ENCODE peak calls at places on chromosomes 4 and X, in six cellular contexts. T is hepatocyte, E is upper lobe of left lung, D is left ventricle myocardium inferior, I is adipocyte, W is heart left ventricle. B is an unnamed sample. For H3K9me3, the result is how much of the 10 kb centered on the place peaks cover.

GRCh38 chr4:76127754-76128153 is 20.4 kb downstream of the NUP54 start:
- DNase-seq in T (no peak), E (no peak), D (no peak), I (no peak), W (no peak), B (no peak)

GRCh38 chrX:8848921-8849320 is 47.7 kb upstream of the FAM9A start:
- DNase-seq in T (no peak), E (no peak), D (no peak), I (no peak), W (no peak), B (no peak)

GRCh38 chr4:182752158-182752910 is 164.9 kb downstream of the DCTD start:
- DNase-seq in T (no peak), E (no peak), D (no peak), I (peak), W (no peak), B (no peak)

GRCh38 chr4:153222162-153222789 is 18.0 kb downstream of the TRIM2 start:
- DNase-seq in T (peak), E (no peak), D (peak), I (peak), W (peak), B (peak)

GRCh38 chr4:185540040-185540439 is 4.7 kb upstream of the PDLIM3 start:
- DNase-seq in T (no peak), E (no peak), D (no peak), I (no peak), W (no peak), B (no peak)

GRCh38 chr4:129806986-129807385 is 711.0 kb downstream of the C4orf33 start:
- DNase-seq in T (no peak), E (no peak), D (no peak), I (peak), W (no peak), B (no peak)

GRCh38 chr4:74517996-74518395 is 73.1 kb downstream of the AREG start:
- DNase-seq in T (no peak), E (no peak), D (no peak), I (no peak), W (no peak), B (no peak)

GRCh38 chr4:86235549-86235948 is 124.3 kb downstream of the MAPK10 start:
- DNase-seq in T (no peak), E (no peak), D (no peak), I (no peak), W (no peak), B (no peak)

GRCh38 chrX:34956915-34957314 is 14.3 kb downstream of the FAM47B start:
- DNase-seq in T (no peak), E (no peak), D (no peak), I (peak), W (no peak), B (no peak)

GRCh38 chr4:189202869-189203271 is 737.8 kb upstream of the FRG1 start:
- DNase-seq in T (peak), E (no peak), D (no peak), I (peak), W (no peak), B (no peak)

GRCh38 chr4:153413827-153414226 is 52.3 kb upstream of the TMEM131L start:
- DNase-seq in T (no peak), E (no peak), D (no peak), I (no peak), W (no peak), B (no peak)

GRCh38 chrX:129771266-129771995 is 8.3 kb upstream of the SASH3 start:
- DNase-seq in T (no peak), E (no peak), D (no peak), I (no peak), W (no peak), B (no peak)

GRCh38 chrX:39168609-39169008 is 367.4 kb downstream of the MID1IP1 start:
- DNase-seq in T (no peak), E (no peak), D (no peak), I (no peak), W (no peak), B (no peak)

GRCh38 chrX:34656842-34657780 is at the start of gene TMEM47:
- DNase-seq in T (peak), E (peak), D (peak), I (peak), W (peak), B (peak)

GRCh38 chrX:97743014-97743413 is 859.3 kb downstream of the RPA4 start:
- DNase-seq in T (no peak), E (no peak), D (no peak), I (no peak), W (no peak), B (no peak)

GRCh38 chr4:93748943-93749342 is 79.6 kb upstream of the ATOH1 start:
- DNase-seq in T (no peak), E (no peak), D (no peak), I (no peak), W (no peak), B (no peak)

GRCh38 chrX:138886769-138887168 is 175.3 kb upstream of the FGF13 start:
- DNase-seq in T (peak), E (no peak), D (no peak), I (no peak), W (no peak), B (no peak)

GRCh38 chr4:110411599-110412011 is 64.3 kb upstream of the ENPEP start:
- DNase-seq in T (no peak), E (no peak), D (no peak), I (no peak), W (no peak), B (no peak)

GRCh38 chrX:68041110-68041509 is 392.2 kb downstream of the OPHN1 start:
- DNase-seq in T (no peak), E (no peak), D (no peak), I (no peak), W (no peak), B (no peak)

GRCh38 chr4:169090479-169091215 is 80.6 kb upstream of the CBR4 start:
- DNase-seq in T (no peak), E (no peak), D (no peak), I (no peak), W (no peak), B (no peak)

GRCh38 chrX:146208821-146209220 is 391.2 kb downstream of the SLITRK2 start:
- DNase-seq in T (no peak), E (no peak), D (no peak), I (no peak), W (no peak), B (no peak)
- H3K9me3 ChIP-seq in T (under half), E (under half), D (under half), I (under half), W (under half), B (under half)

GRCh38 chr4:200936-201335 is 76.6 kb downstream of the ZNF718 start:
- DNase-seq in T (no peak), E (no peak), D (no peak), I (no peak), W (no peak), B (no peak)

GRCh38 chr4:205097-205756 is 80.9 kb downstream of the ZNF718 start:
- DNase-seq in T (no peak), E (peak), D (no peak), I (no peak), W (peak), B (no peak)

GRCh38 chr4:211033-211511 is 86.8 kb downstream of the ZNF718 start:
- DNase-seq in T (no peak), E (no peak), D (no peak), I (no peak), W (no peak), B (no peak)

DNA sequence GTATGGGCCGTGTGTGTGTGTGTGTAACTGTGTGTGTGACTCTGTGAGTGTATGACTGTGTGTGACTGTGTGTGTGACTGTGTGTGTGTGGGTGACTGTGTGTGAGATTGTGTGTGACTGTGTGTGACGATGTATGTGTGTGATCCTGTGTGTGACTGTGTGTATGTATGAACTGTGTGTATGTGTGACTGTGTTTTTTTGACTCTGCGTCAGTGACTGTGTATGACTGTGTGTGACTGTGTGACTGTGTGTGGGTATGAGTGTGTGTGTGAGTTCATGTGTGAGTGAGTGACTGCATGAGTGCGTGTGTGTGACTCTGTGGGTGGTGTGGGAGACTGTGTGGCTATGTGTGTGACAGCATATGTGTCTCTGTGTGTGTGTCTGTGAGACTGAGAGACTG is 81.8 kb downstream of the ZNF718 start:
- DNase-seq in T (no peak), E (no peak), D (no peak), I (no peak), W (no peak), B (no peak)
- H3K9me3 ChIP-seq in T (under half), E (under half), D (under half), I (under half), W (under half), B (under half)

GRCh38 chrX:112818114-112819012 is 22.3 kb downstream of the AMOT start:
- DNase-seq in T (no peak), E (no peak), D (peak), I (no peak), W (no peak), B (no peak)

GRCh38 chrX:112819813-112820212 is 20.8 kb downstream of the AMOT start:
- DNase-seq in T (no peak), E (no peak), D (no peak), I (no peak), W (no peak), B (no peak)

GRCh38 chrX:112816908-112817307 is 23.7 kb downstream of the AMOT start:
- DNase-seq in T (no peak), E (no peak), D (no peak), I (no peak), W (no peak), B (peak)

GRCh38 chrX:112819013-112819635 is 21.5 kb downstream of the AMOT start:
- DNase-seq in T (peak), E (no peak), D (no peak), I (peak), W (no peak), B (no peak)

GRCh38 chrX:112814496-112814895 is 26.1 kb downstream of the AMOT start:
- DNase-seq in T (no peak), E (no peak), D (no peak), I (no peak), W (no peak), B (no peak)
- H3K9me3 ChIP-seq in T (under half), E (under half), D (under half), I (under half), W (under half), B (under half)

GRCh38 chrX:135287266-135287823 is 21.9 kb upstream of the ETDC start:
- DNase-seq in T (no peak), E (no peak), D (no peak), I (no peak), W (no peak), B (no peak)
- H3K9me3 ChIP-seq in T (under half), E (half or more), D (half or more), I (half or more), W (half or more), B (under half)

DNA sequence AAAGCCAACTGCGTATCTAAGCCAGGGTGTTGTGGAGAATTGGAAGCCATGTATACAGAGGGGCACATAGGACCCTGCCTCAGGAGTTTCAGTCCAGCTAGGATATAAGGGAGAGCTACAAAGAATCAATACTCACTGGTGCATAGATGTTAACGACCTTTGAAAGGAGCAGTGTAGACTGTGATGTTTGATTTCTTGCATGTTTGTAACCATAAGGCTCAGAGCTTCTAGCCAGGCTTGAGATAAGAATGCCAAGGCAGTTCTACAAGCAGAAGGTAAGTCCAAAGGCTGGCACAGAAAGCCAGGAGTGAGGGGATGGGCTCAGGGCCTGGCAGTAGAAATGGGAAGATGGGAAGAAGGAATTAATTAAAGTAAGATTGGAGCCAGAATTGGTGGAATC is 75.7 kb downstream of the CC2D2A start:
- DNase-seq in T (no peak), E (no peak), D (no peak), I (no peak), W (no peak), B (no peak)
- H3K9me3 ChIP-seq in T (under half), E (under half), D (under half), I (under half), W (under half), B (under half)

B was measured in gastrocnemius medialis.